ENCODE peak calls at places on chromosomes 2 and 18, in six cellular contexts. One of them, this sample, is unnamed.

GRCh38 chr2:88451647-88452150 is 794 bp downstream of the FOXI3 start:
- DNase-seq in colonic mucosa: no peak
- DNase-seq in HepG2: no peak
- DNase-seq in GM13977: peak; percentile 25
- DNase-seq in epithelial cell of esophagus: peak; percentile 21
- DNase-seq in fibroblast of mammary gland: no peak
- DNase-seq in this sample: no peak

GRCh38 chr2:17827306-17827705 is 11.0 kb downstream of the MSGN1 start:
- DNase-seq in colonic mucosa: no peak
- DNase-seq in fibroblast of mammary gland: no peak
- DNase-seq in HepG2: no peak
- DNase-seq in GM13977: no peak
- DNase-seq in epithelial cell of esophagus: no peak
- DNase-seq in this sample: no peak

GRCh38 chr2:78540255-78540654 is 485.2 kb upstream of the REG3G start:
- DNase-seq in fibroblast of mammary gland: no peak
- DNase-seq in HepG2: no peak
- DNase-seq in colonic mucosa: no peak
- DNase-seq in epithelial cell of esophagus: no peak
- DNase-seq in GM13977: no peak
- DNase-seq in this sample: no peak

GRCh38 chr2:8669157-8669852 is 12.6 kb upstream of the ID2 start:
- DNase-seq in epithelial cell of esophagus: no peak
- DNase-seq in colonic mucosa: no peak
- DNase-seq in GM13977: no peak
- DNase-seq in HepG2: no peak
- DNase-seq in fibroblast of mammary gland: peak; percentile 60
- DNase-seq in this sample: no peak

GRCh38 chr2:54535599-54536195 is 79.6 kb downstream of the SPTBN1 start:
- DNase-seq in colonic mucosa: no peak
- DNase-seq in GM13977: no peak
- DNase-seq in epithelial cell of esophagus: no peak
- DNase-seq in HepG2: no peak
- DNase-seq in fibroblast of mammary gland: no peak
- DNase-seq in this sample: no peak

GRCh38 chr2:158923180-158923594 is 45.3 kb upstream of the TANC1 start:
- DNase-seq in GM13977: no peak
- DNase-seq in colonic mucosa: no peak
- DNase-seq in epithelial cell of esophagus: no peak
- DNase-seq in HepG2: no peak
- DNase-seq in fibroblast of mammary gland: no peak
- DNase-seq in this sample: no peak

GRCh38 chr2:236972491-236973379 is 113.0 kb upstream of the COPS8 start:
- DNase-seq in colonic mucosa: peak; percentile 54
- DNase-seq in HepG2: peak; percentile 76
- DNase-seq in GM13977: no peak
- DNase-seq in epithelial cell of esophagus: peak; percentile 97
- DNase-seq in fibroblast of mammary gland: peak; percentile 94
- DNase-seq in this sample: no peak

GRCh38 chr2:8296340-8296739 is 385.5 kb upstream of the ID2 start:
- DNase-seq in colonic mucosa: no peak
- DNase-seq in fibroblast of mammary gland: no peak
- DNase-seq in HepG2: no peak
- DNase-seq in epithelial cell of esophagus: no peak
- DNase-seq in GM13977: no peak
- DNase-seq in this sample: no peak

GRCh38 chr2:206766057-206766930 is 888 bp downstream of the FASTKD2 start:
- DNase-seq in HepG2: no peak
- DNase-seq in epithelial cell of esophagus: no peak
- DNase-seq in GM13977: no peak
- DNase-seq in colonic mucosa: no peak
- DNase-seq in fibroblast of mammary gland: no peak
- DNase-seq in this sample: no peak

GRCh38 chr18:35134190-35134730 is 93.0 kb downstream of the MAPRE2 start:
- DNase-seq in colonic mucosa: no peak
- DNase-seq in HepG2: no peak
- DNase-seq in epithelial cell of esophagus: no peak
- DNase-seq in fibroblast of mammary gland: no peak
- DNase-seq in GM13977: no peak
- DNase-seq in this sample: no peak

GRCh38 chr2:178845565-178846457 is 38.6 kb upstream of the TTN start:
- DNase-seq in fibroblast of mammary gland: peak; percentile 81
- DNase-seq in GM13977: no peak
- DNase-seq in colonic mucosa: no peak
- DNase-seq in HepG2: no peak
- DNase-seq in epithelial cell of esophagus: no peak
- DNase-seq in this sample: no peak

GRCh38 chr18:48502906-48503305 is 35.9 kb upstream of the CTIF start:
- DNase-seq in GM13977: no peak
- DNase-seq in HepG2: no peak
- DNase-seq in fibroblast of mammary gland: no peak
- DNase-seq in colonic mucosa: no peak
- DNase-seq in epithelial cell of esophagus: no peak
- DNase-seq in this sample: no peak

GRCh38 chr2:110115291-110116032 is at the start of gene MALL:
- DNase-seq in GM13977: no peak
- DNase-seq in epithelial cell of esophagus: peak; percentile 87
- DNase-seq in colonic mucosa: peak; percentile 76
- DNase-seq in fibroblast of mammary gland: no peak
- DNase-seq in HepG2: no peak
- DNase-seq in this sample: no peak

GRCh38 chr2:221156335-221156734 is 415.8 kb downstream of the EPHA4 start:
- DNase-seq in GM13977: no peak
- DNase-seq in colonic mucosa: no peak
- DNase-seq in fibroblast of mammary gland: no peak
- DNase-seq in HepG2: no peak
- DNase-seq in epithelial cell of esophagus: peak; percentile 16
- DNase-seq in this sample: no peak

GRCh38 chr2:161486111-161486510 is 70.0 kb downstream of the TBR1 start:
- DNase-seq in fibroblast of mammary gland: no peak
- DNase-seq in colonic mucosa: no peak
- DNase-seq in HepG2: no peak
- DNase-seq in GM13977: no peak
- DNase-seq in epithelial cell of esophagus: no peak
- DNase-seq in this sample: no peak

GRCh38 chr2:66547113-66547512 is 112.2 kb downstream of the MEIS1 start:
- DNase-seq in epithelial cell of esophagus: no peak
- DNase-seq in colonic mucosa: no peak
- DNase-seq in HepG2: no peak
- DNase-seq in GM13977: no peak
- DNase-seq in fibroblast of mammary gland: no peak
- DNase-seq in this sample: no peak

GRCh38 chr2:152755029-152755428 is 36.6 kb downstream of the ARL6IP6 start:
- DNase-seq in epithelial cell of esophagus: peak; percentile 34
- DNase-seq in colonic mucosa: no peak
- DNase-seq in HepG2: no peak
- DNase-seq in fibroblast of mammary gland: no peak
- DNase-seq in GM13977: no peak
- DNase-seq in this sample: no peak

GRCh38 chr2:314561-315336 is 26.9 kb upstream of the ALKAL2 start:
- DNase-seq in HepG2: no peak
- DNase-seq in epithelial cell of esophagus: no peak
- DNase-seq in colonic mucosa: no peak
- DNase-seq in fibroblast of mammary gland: no peak
- DNase-seq in GM13977: no peak
- DNase-seq in this sample: no peak

GRCh38 chr2:10231551-10232085 is 71.1 kb upstream of the HPCAL1 start:
- DNase-seq in fibroblast of mammary gland: no peak
- DNase-seq in epithelial cell of esophagus: no peak
- DNase-seq in GM13977: no peak
- DNase-seq in colonic mucosa: no peak
- DNase-seq in HepG2: no peak
- DNase-seq in this sample: no peak

GRCh38 chr2:150491943-150492342 is 4.5 kb upstream of the RND3 start:
- DNase-seq in HepG2: no peak
- DNase-seq in GM13977: no peak
- DNase-seq in colonic mucosa: no peak
- DNase-seq in epithelial cell of esophagus: peak; percentile 77
- DNase-seq in fibroblast of mammary gland: peak; percentile 86
- DNase-seq in this sample: no peak

GRCh38 chr18:31672628-31673027 is 11.8 kb downstream of the B4GALT6 start:
- DNase-seq in epithelial cell of esophagus: no peak
- DNase-seq in colonic mucosa: no peak
- DNase-seq in fibroblast of mammary gland: no peak
- DNase-seq in GM13977: no peak
- DNase-seq in HepG2: no peak
- DNase-seq in this sample: no peak

GRCh38 chr2:182416861-182417260 is 10.0 kb downstream of the PDE1A start:
- DNase-seq in epithelial cell of esophagus: no peak
- DNase-seq in GM13977: no peak
- DNase-seq in fibroblast of mammary gland: no peak
- DNase-seq in HepG2: no peak
- DNase-seq in colonic mucosa: no peak
- DNase-seq in this sample: no peak

GRCh38 chr2:203934006-203934632 is 2.4 kb upstream of the ICOS start:
- DNase-seq in fibroblast of mammary gland: no peak
- DNase-seq in colonic mucosa: no peak
- DNase-seq in HepG2: no peak
- DNase-seq in epithelial cell of esophagus: no peak
- DNase-seq in GM13977: no peak
- DNase-seq in this sample: no peak

GRCh38 chr2:59732861-59733603 is 820.4 kb downstream of the BCL11A start:
- DNase-seq in colonic mucosa: no peak
- DNase-seq in fibroblast of mammary gland: no peak
- DNase-seq in HepG2: no peak
- DNase-seq in epithelial cell of esophagus: no peak
- DNase-seq in GM13977: no peak
- DNase-seq in this sample: no peak

GRCh38 chr2:160409480-160409879 is 84.1 kb downstream of the RBMS1 start:
- DNase-seq in HepG2: no peak
- DNase-seq in GM13977: no peak
- DNase-seq in colonic mucosa: no peak
- DNase-seq in epithelial cell of esophagus: no peak
- DNase-seq in fibroblast of mammary gland: no peak
- DNase-seq in this sample: no peak

GRCh38 chr2:214550774-214551173 is 139.9 kb downstream of the VWC2L start:
- DNase-seq in epithelial cell of esophagus: no peak
- DNase-seq in HepG2: no peak
- DNase-seq in GM13977: no peak
- DNase-seq in fibroblast of mammary gland: no peak
- DNase-seq in colonic mucosa: no peak
- DNase-seq in this sample: no peak

GRCh38 chr2:18630101-18630500 is 40.7 kb upstream of the NT5C1B start:
- DNase-seq in GM13977: no peak
- DNase-seq in colonic mucosa: no peak
- DNase-seq in HepG2: no peak
- DNase-seq in fibroblast of mammary gland: peak; percentile 57
- DNase-seq in epithelial cell of esophagus: peak; percentile 60
- DNase-seq in this sample: no peak

GRCh38 chr18:44895176-44895798 is 214.6 kb downstream of the SETBP1 start:
- DNase-seq in epithelial cell of esophagus: peak; percentile 84
- DNase-seq in GM13977: peak; percentile 9
- DNase-seq in HepG2: no peak
- DNase-seq in colonic mucosa: peak; percentile 82
- DNase-seq in fibroblast of mammary gland: peak; percentile 85
- DNase-seq in this sample: no peak
- TF ChIP-seq CTCF in epithelial cell of esophagus: peak; percentile 81
- TF ChIP-seq CTCF in GM13977: peak; percentile 44
- TF ChIP-seq CTCF in HepG2: peak; percentile 52
- TF ChIP-seq CTCF in colonic mucosa: peak; percentile 55
- TF ChIP-seq CTCF in fibroblast of mammary gland: peak; percentile 78
- TF ChIP-seq CTCF in this sample: peak; percentile 32

GRCh38 chr2:42249887-42250286 is 80.7 kb downstream of the EML4 start:
- DNase-seq in fibroblast of mammary gland: no peak
- DNase-seq in HepG2: no peak
- DNase-seq in epithelial cell of esophagus: peak; percentile 13
- DNase-seq in colonic mucosa: peak; percentile 59
- DNase-seq in GM13977: no peak
- DNase-seq in this sample: no peak

GRCh38 chr2:42245392-42245791 is 76.2 kb downstream of the EML4 start:
- DNase-seq in GM13977: no peak
- DNase-seq in epithelial cell of esophagus: no peak
- DNase-seq in HepG2: no peak
- DNase-seq in fibroblast of mammary gland: peak; percentile 45
- DNase-seq in colonic mucosa: no peak
- DNase-seq in this sample: no peak

GRCh38 chr2:42250925-42251324 is 81.8 kb downstream of the EML4 start:
- DNase-seq in epithelial cell of esophagus: no peak
- DNase-seq in GM13977: no peak
- DNase-seq in colonic mucosa: no peak
- DNase-seq in HepG2: no peak
- DNase-seq in fibroblast of mammary gland: no peak
- DNase-seq in this sample: no peak

GRCh38 chr2:42249284-42249683 is 80.1 kb downstream of the EML4 start:
- DNase-seq in GM13977: no peak
- DNase-seq in colonic mucosa: no peak
- DNase-seq in epithelial cell of esophagus: no peak
- DNase-seq in HepG2: no peak
- DNase-seq in fibroblast of mammary gland: no peak
- DNase-seq in this sample: no peak

GRCh38 chr2:42248846-42249245 is 79.7 kb downstream of the EML4 start:
- DNase-seq in GM13977: no peak
- DNase-seq in fibroblast of mammary gland: no peak
- DNase-seq in HepG2: no peak
- DNase-seq in colonic mucosa: no peak
- DNase-seq in epithelial cell of esophagus: no peak
- DNase-seq in this sample: no peak
- TF ChIP-seq CTCF in GM13977: no peak
- TF ChIP-seq CTCF in fibroblast of mammary gland: no peak
- TF ChIP-seq CTCF in HepG2: no peak
- TF ChIP-seq CTCF in colonic mucosa: no peak
- TF ChIP-seq CTCF in epithelial cell of esophagus: no peak
- TF ChIP-seq CTCF in this sample: no peak

DNA sequence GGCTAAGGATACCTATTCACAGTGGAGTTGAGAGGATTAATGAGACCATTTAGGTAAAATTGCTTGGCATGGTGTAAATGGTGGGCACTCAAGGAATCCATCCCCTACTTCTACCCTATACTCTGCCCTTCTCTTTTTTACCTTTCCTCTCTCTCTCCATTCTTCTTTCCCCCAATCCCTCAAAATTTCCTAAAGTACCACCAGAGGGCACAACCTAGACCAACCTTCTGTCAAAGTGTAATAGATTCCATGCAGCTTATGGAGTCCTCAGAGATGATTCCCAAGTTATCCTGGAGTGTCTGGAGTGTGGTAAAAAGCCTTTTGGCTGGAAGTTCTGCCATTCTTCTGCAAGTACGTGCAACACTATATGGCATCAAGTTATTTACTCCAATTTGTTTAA is 33.0 kb upstream of the CCDC195 start:
- DNase-seq in epithelial cell of esophagus: peak; percentile 24
- DNase-seq in HepG2: no peak
- DNase-seq in GM13977: no peak
- DNase-seq in colonic mucosa: no peak
- DNase-seq in fibroblast of mammary gland: no peak
- DNase-seq in this sample: no peak
- TF ChIP-seq CTCF in epithelial cell of esophagus: peak; percentile 31
- TF ChIP-seq CTCF in HepG2: no peak
- TF ChIP-seq CTCF in GM13977: no peak
- TF ChIP-seq CTCF in colonic mucosa: no peak
- TF ChIP-seq CTCF in fibroblast of mammary gland: peak; percentile 32
- TF ChIP-seq CTCF in this sample: no peak

DNA sequence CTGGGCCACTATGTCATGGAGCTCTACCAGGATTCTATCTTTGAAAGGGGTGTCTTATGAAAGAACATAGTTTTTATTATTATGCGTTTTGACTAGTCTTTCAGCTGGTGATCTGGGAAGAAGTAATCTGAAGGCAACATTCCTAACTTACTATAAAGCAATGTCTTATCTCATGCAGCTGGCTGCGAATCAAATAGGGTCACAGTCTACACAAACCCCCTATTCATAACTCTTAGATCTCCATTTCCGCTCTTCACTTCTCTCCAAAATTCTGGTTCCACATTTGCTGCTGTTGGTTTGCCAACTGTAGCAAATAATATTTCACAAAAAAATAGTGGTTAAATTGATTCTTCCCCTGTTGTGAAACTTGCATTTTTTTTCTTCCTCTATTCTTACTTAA is 813.3 kb downstream of the CNTNAP5 start:
- DNase-seq in epithelial cell of esophagus: no peak
- DNase-seq in GM13977: no peak
- DNase-seq in colonic mucosa: no peak
- DNase-seq in fibroblast of mammary gland: no peak
- DNase-seq in HepG2: no peak
- DNase-seq in this sample: no peak
- TF ChIP-seq CTCF in epithelial cell of esophagus: no peak
- TF ChIP-seq CTCF in GM13977: no peak
- TF ChIP-seq CTCF in colonic mucosa: no peak
- TF ChIP-seq CTCF in fibroblast of mammary gland: no peak
- TF ChIP-seq CTCF in HepG2: no peak
- TF ChIP-seq CTCF in this sample: no peak

This sample was measured in osteocyte.